ENCODE peak calls at places on chromosomes 1 and 21, in nine cellular contexts. G, N, A, I, C, E, L, F and T are unnamed samples.

GRCh38 chr1:75152092-75152491 is 17.9 kb downstream of the LHX8 start:
- DNase-seq in G (no peak), N (no peak), A (no peak), I (no peak), C (no peak), E (no peak), L (no peak), F (no peak), T (no peak)

GRCh38 chr21:42796327-42797062 is 82.8 kb downstream of the WDR4 start:
- DNase-seq in G (no peak), N (no peak), A (no peak), I (no peak), C (no peak), E (no peak), L (no peak), F (no peak), T (peak; percentile 58)

GRCh38 chr1:21451212-21451611 is 11.3 kb downstream of the NBPF3 start:
- DNase-seq in G (no peak), N (no peak), A (no peak), I (no peak), C (no peak), E (no peak), L (no peak), F (no peak), T (peak; percentile 81)

GRCh38 chr1:232983375-232983774 is 33.0 kb downstream of the NTPCR start:
- DNase-seq in G (no peak), N (no peak), A (no peak), I (no peak), C (no peak), E (no peak), L (no peak), F (no peak), T (no peak)

GRCh38 chr1:57363165-57363564 is 60.7 kb downstream of the DAB1 start:
- DNase-seq in G (no peak), N (no peak), A (no peak), I (no peak), C (no peak), E (no peak), L (no peak), F (no peak), T (no peak)

GRCh38 chr1:184945034-184945433 is 29.3 kb downstream of the NIBAN1 start:
- DNase-seq in G (no peak), N (no peak), A (no peak), I (no peak), C (no peak), E (no peak), L (no peak), F (peak; percentile 49), T (no peak)

GRCh38 chr1:111406325-111406768 is 21.2 kb downstream of the OVGP1 start:
- DNase-seq in G (no peak), N (no peak), A (peak; percentile 86), I (peak; percentile 65), C (no peak), E (no peak), L (no peak), F (no peak), T (no peak)

GRCh38 chr1:147073062-147073432 is 99.2 kb downstream of the PRKAB2 start:
- DNase-seq in G (no peak), N (peak; percentile 52), A (peak; percentile 59), I (no peak), C (peak; percentile 62), E (no peak), L (no peak), F (no peak), T (no peak)

GRCh38 chr1:158145173-158145719 is 35.4 kb upstream of the CD1D start:
- DNase-seq in G (no peak), N (no peak), A (no peak), I (peak; percentile 98), C (no peak), E (no peak), L (no peak), F (no peak), T (no peak)

GRCh38 chr21:26587621-26588260 is 14.7 kb upstream of the CYYR1 start:
- DNase-seq in G (no peak), N (no peak), A (no peak), I (peak; percentile 81), C (no peak), E (no peak), L (no peak), F (no peak), T (peak; percentile 38)

GRCh38 chr1:160863422-160864131 is 890 bp upstream of the CD244 start:
- DNase-seq in G (no peak), N (no peak), A (no peak), I (no peak), C (no peak), E (no peak), L (no peak), F (peak; percentile 88), T (no peak)

GRCh38 chr1:46043491-46044017 is 88.9 kb downstream of the PIK3R3 start:
- DNase-seq in G (no peak), N (peak; percentile 67), A (no peak), I (no peak), C (peak; percentile 71), E (no peak), L (no peak), F (peak; percentile 88), T (no peak)

GRCh38 chr1:4652631-4653327 is 1.6 kb upstream of the AJAP1 start:
- DNase-seq in G (peak; percentile 49), N (peak; percentile 79), A (peak; percentile 86), I (peak; percentile 44), C (peak; percentile 89), E (peak; percentile 21), L (no peak), F (peak; percentile 52), T (peak; percentile 100)

GRCh38 chr1:89538361-89538760 is 13.7 kb downstream of the LRRC8B start:
- DNase-seq in G (no peak), N (no peak), A (peak; percentile 54), I (no peak), C (no peak), E (no peak), L (no peak), F (peak; percentile 88), T (peak; percentile 82)

GRCh38 chr1:157580179-157580827 is 17.6 kb downstream of the FCRL4 start:
- DNase-seq in G (peak; percentile 35), N (peak; percentile 64), A (peak; percentile 77), I (peak; percentile 85), C (peak; percentile 80), E (peak; percentile 10), L (peak; percentile 4), F (peak; percentile 65), T (peak; percentile 58)